ENCODE peak calls at places on chromosomes 6 and 20, in six cellular contexts. One of them, this sample, is unnamed.

GRCh38 chr6:72286911-72287311 is 335.0 kb upstream of the KCNQ5 start:
- DNase-seq in ovary: no peak
- DNase-seq in CD4-positive, CD25-positive, alpha-beta regulatory T cell: no peak
- DNase-seq in OCI-LY7: no peak
- DNase-seq in right cardiac atrium: no peak
- DNase-seq in upper lobe of right lung: no peak
- DNase-seq in this sample: no peak

GRCh38 chr20:47315339-47315662 is 41.2 kb downstream of the ZMYND8 start:
- DNase-seq in upper lobe of right lung: peak
- DNase-seq in ovary: no peak
- DNase-seq in CD4-positive, CD25-positive, alpha-beta regulatory T cell: no peak
- DNase-seq in right cardiac atrium: no peak
- DNase-seq in OCI-LY7: no peak
- DNase-seq in this sample: no peak

GRCh38 chr6:2596222-2596621 is 154.5 kb downstream of the MYLK4 start:
- DNase-seq in upper lobe of right lung: no peak
- DNase-seq in CD4-positive, CD25-positive, alpha-beta regulatory T cell: no peak
- DNase-seq in ovary: no peak
- DNase-seq in right cardiac atrium: no peak
- DNase-seq in OCI-LY7: peak
- DNase-seq in this sample: no peak

GRCh38 chr6:54085526-54085925 is 25.7 kb upstream of the MLIP start:
- DNase-seq in OCI-LY7: no peak
- DNase-seq in CD4-positive, CD25-positive, alpha-beta regulatory T cell: no peak
- DNase-seq in right cardiac atrium: no peak
- DNase-seq in ovary: no peak
- DNase-seq in upper lobe of right lung: no peak
- DNase-seq in this sample: no peak

GRCh38 chr6:30678964-30679726 is 6.3 kb upstream of the DHX16 start:
- DNase-seq in OCI-LY7: peak
- DNase-seq in right cardiac atrium: peak
- DNase-seq in upper lobe of right lung: peak
- DNase-seq in CD4-positive, CD25-positive, alpha-beta regulatory T cell: peak
- DNase-seq in ovary: peak
- DNase-seq in this sample: peak

GRCh38 chr6:129981598-129981997 is 36.8 kb upstream of the L3MBTL3 start:
- DNase-seq in ovary: no peak
- DNase-seq in upper lobe of right lung: no peak
- DNase-seq in right cardiac atrium: no peak
- DNase-seq in CD4-positive, CD25-positive, alpha-beta regulatory T cell: peak
- DNase-seq in OCI-LY7: peak
- DNase-seq in this sample: no peak

GRCh38 chr6:29964904-29965872 is 22.9 kb downstream of the HLA-A start:
- DNase-seq in CD4-positive, CD25-positive, alpha-beta regulatory T cell: peak
- DNase-seq in ovary: peak
- DNase-seq in upper lobe of right lung: peak
- DNase-seq in right cardiac atrium: peak
- DNase-seq in OCI-LY7: peak
- DNase-seq in this sample: peak

GRCh38 chr6:162528538-162528937 is 199.0 kb downstream of the PRKN start:
- DNase-seq in ovary: no peak
- DNase-seq in right cardiac atrium: no peak
- DNase-seq in CD4-positive, CD25-positive, alpha-beta regulatory T cell: no peak
- DNase-seq in upper lobe of right lung: no peak
- DNase-seq in OCI-LY7: no peak
- DNase-seq in this sample: no peak

GRCh38 chr20:326645-327031 is 1.3 kb downstream of the SOX12 start:
- DNase-seq in CD4-positive, CD25-positive, alpha-beta regulatory T cell: no peak
- DNase-seq in ovary: no peak
- DNase-seq in upper lobe of right lung: peak
- DNase-seq in OCI-LY7: peak
- DNase-seq in right cardiac atrium: no peak
- DNase-seq in this sample: no peak

GRCh38 chr20:53258741-53259140 is 286.6 kb downstream of the TSHZ2 start:
- DNase-seq in upper lobe of right lung: no peak
- DNase-seq in ovary: no peak
- DNase-seq in CD4-positive, CD25-positive, alpha-beta regulatory T cell: no peak
- DNase-seq in OCI-LY7: no peak
- DNase-seq in right cardiac atrium: no peak
- DNase-seq in this sample: no peak

GRCh38 chr20:16020971-16021370 is 552.3 kb downstream of the KIF16B start:
- DNase-seq in upper lobe of right lung: no peak
- DNase-seq in right cardiac atrium: no peak
- DNase-seq in CD4-positive, CD25-positive, alpha-beta regulatory T cell: no peak
- DNase-seq in OCI-LY7: no peak
- DNase-seq in ovary: no peak
- DNase-seq in this sample: no peak

GRCh38 chr6:143149771-143150170 is 89.1 kb downstream of the AIG1 start:
- DNase-seq in CD4-positive, CD25-positive, alpha-beta regulatory T cell: no peak
- DNase-seq in right cardiac atrium: no peak
- DNase-seq in OCI-LY7: no peak
- DNase-seq in upper lobe of right lung: no peak
- DNase-seq in ovary: no peak
- DNase-seq in this sample: no peak

GRCh38 chr6:11389977-11390376 is 147.6 kb upstream of the TMEM170B start:
- DNase-seq in ovary: no peak
- DNase-seq in OCI-LY7: no peak
- DNase-seq in CD4-positive, CD25-positive, alpha-beta regulatory T cell: no peak
- DNase-seq in right cardiac atrium: no peak
- DNase-seq in upper lobe of right lung: no peak
- DNase-seq in this sample: no peak

GRCh38 chr6:3621411-3621810 is 130.1 kb downstream of the PXDC1 start:
- DNase-seq in right cardiac atrium: no peak
- DNase-seq in ovary: no peak
- DNase-seq in OCI-LY7: no peak
- DNase-seq in CD4-positive, CD25-positive, alpha-beta regulatory T cell: no peak
- DNase-seq in upper lobe of right lung: no peak
- DNase-seq in this sample: no peak

GRCh38 chr6:138454976-138455706 is 44.2 kb downstream of the NHSL1 start:
- DNase-seq in CD4-positive, CD25-positive, alpha-beta regulatory T cell: peak
- DNase-seq in ovary: no peak
- DNase-seq in OCI-LY7: no peak
- DNase-seq in right cardiac atrium: no peak
- DNase-seq in upper lobe of right lung: peak
- DNase-seq in this sample: peak

GRCh38 chr6:134020968-134021367 is 31.5 kb downstream of the SLC2A12 start:
- DNase-seq in CD4-positive, CD25-positive, alpha-beta regulatory T cell: no peak
- DNase-seq in OCI-LY7: no peak
- DNase-seq in upper lobe of right lung: no peak
- DNase-seq in right cardiac atrium: no peak
- DNase-seq in ovary: no peak
- DNase-seq in this sample: no peak

GRCh38 chr6:73064261-73064660 is 161.0 kb downstream of the KHDC1L start:
- DNase-seq in OCI-LY7: no peak
- DNase-seq in CD4-positive, CD25-positive, alpha-beta regulatory T cell: no peak
- DNase-seq in upper lobe of right lung: no peak
- DNase-seq in right cardiac atrium: no peak
- DNase-seq in ovary: no peak
- DNase-seq in this sample: no peak

GRCh38 chr20:49853640-49854039 is 41.0 kb downstream of the SLC9A8 start:
- DNase-seq in CD4-positive, CD25-positive, alpha-beta regulatory T cell: no peak
- DNase-seq in OCI-LY7: no peak
- DNase-seq in upper lobe of right lung: no peak
- DNase-seq in ovary: no peak
- DNase-seq in right cardiac atrium: no peak
- DNase-seq in this sample: no peak

GRCh38 chr20:63186528-63187316 is 29.2 kb downstream of the YTHDF1 start:
- DNase-seq in CD4-positive, CD25-positive, alpha-beta regulatory T cell: no peak
- DNase-seq in OCI-LY7: no peak
- DNase-seq in right cardiac atrium: no peak
- DNase-seq in upper lobe of right lung: no peak
- DNase-seq in ovary: no peak
- DNase-seq in this sample: no peak

GRCh38 chr20:54577637-54578036 is 102.2 kb downstream of the DOK5 start:
- DNase-seq in CD4-positive, CD25-positive, alpha-beta regulatory T cell: no peak
- DNase-seq in OCI-LY7: no peak
- DNase-seq in ovary: no peak
- DNase-seq in right cardiac atrium: no peak
- DNase-seq in upper lobe of right lung: no peak
- DNase-seq in this sample: no peak

GRCh38 chr6:64932486-64932885 is 774.5 kb downstream of the EYS start:
- DNase-seq in upper lobe of right lung: no peak
- DNase-seq in OCI-LY7: no peak
- DNase-seq in right cardiac atrium: no peak
- DNase-seq in ovary: no peak
- DNase-seq in CD4-positive, CD25-positive, alpha-beta regulatory T cell: no peak
- DNase-seq in this sample: no peak

GRCh38 chr20:47335251-47336012 is 21.1 kb downstream of the ZMYND8 start:
- DNase-seq in upper lobe of right lung: no peak
- DNase-seq in OCI-LY7: no peak
- DNase-seq in CD4-positive, CD25-positive, alpha-beta regulatory T cell: no peak
- DNase-seq in ovary: no peak
- DNase-seq in right cardiac atrium: no peak
- DNase-seq in this sample: no peak

GRCh38 chr6:121395736-121396135 is 39.7 kb upstream of the GJA1 start:
- DNase-seq in ovary: no peak
- DNase-seq in upper lobe of right lung: no peak
- DNase-seq in CD4-positive, CD25-positive, alpha-beta regulatory T cell: no peak
- DNase-seq in OCI-LY7: no peak
- DNase-seq in right cardiac atrium: no peak
- DNase-seq in this sample: no peak

GRCh38 chr6:13733178-13733851 is 21.7 kb upstream of the RANBP9 start:
- DNase-seq in ovary: peak
- DNase-seq in CD4-positive, CD25-positive, alpha-beta regulatory T cell: no peak
- DNase-seq in upper lobe of right lung: peak
- DNase-seq in OCI-LY7: no peak
- DNase-seq in right cardiac atrium: peak
- DNase-seq in this sample: no peak

DNA sequence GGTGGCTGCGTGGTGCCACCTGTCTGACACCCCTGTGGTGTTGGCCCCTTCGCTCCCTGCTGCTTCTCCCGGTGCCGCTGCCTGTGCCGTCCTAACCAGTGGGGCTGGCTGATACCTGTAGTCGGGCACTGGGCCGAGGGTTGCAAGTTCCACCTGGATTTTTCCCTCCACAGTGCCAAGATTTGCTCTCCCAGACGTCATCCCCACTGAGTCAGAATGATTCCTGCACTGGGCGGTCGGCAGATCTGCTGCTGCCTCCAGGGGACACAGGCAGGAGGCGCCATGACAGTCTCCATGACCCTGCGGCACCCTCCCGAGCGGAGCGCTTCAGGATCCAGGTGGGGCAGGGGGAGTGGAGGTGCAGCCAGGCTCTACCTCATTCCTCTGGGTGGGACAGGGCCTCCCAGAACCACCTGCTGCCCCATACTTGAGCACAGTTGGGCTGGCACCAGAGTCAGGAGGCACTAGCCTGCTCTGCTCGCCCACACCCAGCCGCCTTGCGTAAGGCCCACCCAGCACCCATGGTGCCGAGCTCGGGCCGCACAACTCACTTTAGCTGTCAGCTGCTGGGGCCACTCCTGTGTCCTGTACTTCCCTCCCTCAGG is 60.2 kb downstream of the TCP11 start:
- DNase-seq in upper lobe of right lung: peak
- DNase-seq in CD4-positive, CD25-positive, alpha-beta regulatory T cell: no peak
- DNase-seq in ovary: peak
- DNase-seq in OCI-LY7: no peak
- DNase-seq in right cardiac atrium: peak
- DNase-seq in this sample: no peak
- H3K27ac ChIP-seq in upper lobe of right lung: peak
- H3K27ac ChIP-seq in CD4-positive, CD25-positive, alpha-beta regulatory T cell: no peak
- H3K27ac ChIP-seq in ovary: no peak
- H3K27ac ChIP-seq in OCI-LY7: no peak
- H3K27ac ChIP-seq in right cardiac atrium: no peak
- H3K27ac ChIP-seq in this sample: no peak

GRCh38 chr20:38827770-38828281 is 22.3 kb downstream of the PPP1R16B start:
- DNase-seq in right cardiac atrium: no peak
- DNase-seq in upper lobe of right lung: no peak
- DNase-seq in ovary: no peak
- DNase-seq in CD4-positive, CD25-positive, alpha-beta regulatory T cell: peak
- DNase-seq in OCI-LY7: no peak
- DNase-seq in this sample: no peak
- H3K27ac ChIP-seq in right cardiac atrium: peak
- H3K27ac ChIP-seq in upper lobe of right lung: peak
- H3K27ac ChIP-seq in ovary: no peak
- H3K27ac ChIP-seq in CD4-positive, CD25-positive, alpha-beta regulatory T cell: peak
- H3K27ac ChIP-seq in OCI-LY7: no peak
- H3K27ac ChIP-seq in this sample: peak

DNA sequence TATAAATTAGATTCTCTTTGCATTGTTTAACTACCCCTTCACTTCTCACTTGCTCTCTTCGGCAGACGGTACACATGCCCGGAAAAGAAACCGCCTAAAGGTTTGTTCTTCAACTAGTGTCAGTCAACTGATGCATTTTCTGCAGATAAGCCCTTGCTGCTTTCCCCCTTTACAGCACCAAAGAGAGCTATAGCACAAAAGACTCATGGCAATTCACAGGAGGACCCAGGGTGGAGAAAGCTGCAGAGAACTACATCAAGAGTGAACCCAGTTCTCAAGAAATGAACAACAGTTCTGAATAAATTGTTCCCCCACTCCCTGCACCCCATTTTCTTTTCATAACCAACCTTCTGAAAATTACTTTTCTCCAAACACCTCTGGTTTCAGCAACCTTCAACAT is 8.9 kb downstream of the CD164 start:
- DNase-seq in upper lobe of right lung: no peak
- DNase-seq in ovary: no peak
- DNase-seq in CD4-positive, CD25-positive, alpha-beta regulatory T cell: no peak
- DNase-seq in right cardiac atrium: no peak
- DNase-seq in OCI-LY7: no peak
- DNase-seq in this sample: no peak
- H3K27ac ChIP-seq in upper lobe of right lung: no peak
- H3K27ac ChIP-seq in ovary: no peak
- H3K27ac ChIP-seq in CD4-positive, CD25-positive, alpha-beta regulatory T cell: no peak
- H3K27ac ChIP-seq in right cardiac atrium: no peak
- H3K27ac ChIP-seq in OCI-LY7: no peak
- H3K27ac ChIP-seq in this sample: no peak

DNA sequence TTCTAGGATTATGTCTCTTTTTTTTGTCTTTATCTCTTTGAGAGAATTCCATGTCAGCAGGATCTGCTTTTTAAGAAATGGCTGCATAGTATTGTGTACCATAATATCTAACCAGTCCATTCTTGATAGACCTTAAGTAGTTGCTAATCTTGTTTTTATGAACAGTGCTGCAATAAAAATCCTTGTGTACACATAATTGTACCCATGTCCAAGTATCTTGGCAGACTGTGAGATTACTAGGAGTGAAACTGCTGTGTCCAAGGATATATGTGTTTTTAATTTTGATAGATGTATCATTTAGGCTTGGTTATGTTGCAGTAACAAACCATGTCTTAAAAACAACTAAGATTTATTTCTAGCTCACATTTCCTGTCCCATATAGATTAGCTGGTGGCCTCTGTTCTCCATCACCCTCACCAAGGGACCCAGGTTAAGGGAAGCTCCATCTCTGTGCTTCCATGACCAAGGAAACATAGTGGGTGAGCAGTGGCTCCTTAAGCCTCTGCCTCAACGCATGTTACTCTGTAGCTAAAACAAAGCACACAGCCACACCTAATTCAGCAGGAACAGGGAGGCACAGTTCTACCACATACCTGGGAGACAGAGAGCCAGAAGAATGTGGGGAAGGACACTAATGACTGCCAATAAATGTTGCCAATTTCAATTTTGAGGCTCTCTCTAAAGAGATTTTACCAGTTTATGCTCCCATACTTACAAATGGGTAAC is 12.1 kb upstream of the SUMO4 start:
- DNase-seq in right cardiac atrium: no peak
- DNase-seq in ovary: no peak
- DNase-seq in upper lobe of right lung: no peak
- DNase-seq in CD4-positive, CD25-positive, alpha-beta regulatory T cell: no peak
- DNase-seq in OCI-LY7: no peak
- DNase-seq in this sample: no peak
- H3K27ac ChIP-seq in right cardiac atrium: no peak
- H3K27ac ChIP-seq in ovary: no peak
- H3K27ac ChIP-seq in upper lobe of right lung: no peak
- H3K27ac ChIP-seq in CD4-positive, CD25-positive, alpha-beta regulatory T cell: peak
- H3K27ac ChIP-seq in OCI-LY7: no peak
- H3K27ac ChIP-seq in this sample: no peak